ENCODE peak calls at places on chromosomes 2 and 18, in seven cellular contexts. J is adrenal gland; Y is H9; X is left ventricle myocardium inferior; I is tibial nerve; A is heart right ventricle; S is CD8-positive, alpha-beta memory T cell. G is an unnamed sample.

GRCh38 chr2:213187386-213187785 is 36.0 kb upstream of the IKZF2 start:
- DNase-seq in Y (no peak), A (no peak), X (no peak), J (no peak), S (no peak), I (no peak), G (no peak)

GRCh38 chr2:226795281-226796011 is 4.2 kb downstream of the IRS1 start:
- DNase-seq in I (no peak), S (no peak), A (peak; percentile 10), J (peak; percentile 80), X (no peak), Y (no peak), G (no peak)

GRCh38 chr18:44920441-44920840 is 239.8 kb downstream of the SETBP1 start:
- DNase-seq in A (no peak), S (no peak), I (no peak), X (no peak), Y (no peak), J (no peak), G (no peak)

GRCh38 chr2:157843935-157844334 is 32.2 kb downstream of the ACVR1 start:
- DNase-seq in Y (no peak), I (no peak), X (no peak), S (no peak), A (no peak), J (no peak), G (no peak)

GRCh38 chr18:51537487-51537886 is 340.0 kb upstream of the MEX3C start:
- DNase-seq in X (peak; percentile 21), I (no peak), A (peak; percentile 36), S (no peak), Y (peak; percentile 78), J (peak; percentile 24), G (no peak)

GRCh38 chr2:209547726-209548125 is 123.9 kb downstream of the MAP2 start:
- DNase-seq in X (no peak), Y (no peak), S (no peak), I (no peak), A (no peak), J (no peak), G (no peak)

GRCh38 chr2:157055660-157056199 is 201.8 kb upstream of the GALNT5 start:
- DNase-seq in Y (no peak), X (no peak), J (peak; percentile 7), S (no peak), I (peak; percentile 50), A (no peak), G (no peak)

GRCh38 chr2:152098033-152098797 is 629 bp downstream of the CACNB4 start:
- DNase-seq in X (peak; percentile 19), S (no peak), J (peak; percentile 46), I (no peak), Y (peak; percentile 59), A (peak; percentile 5), G (no peak)

GRCh38 chr2:174765576-174765975 is 1.3 kb upstream of the CHRNA1 start:
- DNase-seq in I (no peak), A (no peak), S (no peak), X (no peak), Y (no peak), J (no peak), G (no peak)

GRCh38 chr18:32670727-32671126 is 102.1 kb downstream of the KLHL14 start:
- DNase-seq in A (no peak), Y (no peak), S (no peak), J (no peak), X (no peak), I (no peak), G (no peak)

GRCh38 chr18:44510376-44510775 is 170.3 kb upstream of the SETBP1 start:
- DNase-seq in J (no peak), A (no peak), I (no peak), S (no peak), X (no peak), Y (no peak), G (no peak)

GRCh38 chr2:233422050-233422639 is 67.9 kb downstream of the DGKD start:
- DNase-seq in I (no peak), J (no peak), X (no peak), A (no peak), Y (no peak), S (peak; percentile 48), G (peak; percentile 68)

GRCh38 chr2:204024503-204024902 is 87.9 kb downstream of the ICOS start:
- DNase-seq in Y (no peak), X (no peak), A (no peak), I (peak; percentile 32), S (no peak), J (peak; percentile 23), G (no peak)

GRCh38 chr18:37484893-37485834 is 80.4 kb downstream of the CELF4 start:
- DNase-seq in S (no peak), X (no peak), A (no peak), I (no peak), J (peak; percentile 41), Y (peak; percentile 72), G (no peak)

GRCh38 chr2:9779572-9780264 is 63.6 kb upstream of the TAF1B start:
- DNase-seq in J (no peak), S (peak; percentile 44), Y (no peak), X (no peak), A (no peak), I (no peak), G (peak; percentile 24)

GRCh38 chr2:33034784-33035183 is 88.0 kb downstream of the LTBP1 start:
- DNase-seq in J (peak; percentile 20), Y (no peak), S (no peak), X (no peak), A (peak; percentile 27), I (peak; percentile 18), G (no peak)

GRCh38 chr2:173884403-173884802 is 80.8 kb downstream of the SP3 start:
- DNase-seq in J (peak; percentile 84), A (peak; percentile 47), I (peak; percentile 43), S (peak; percentile 14), Y (peak; percentile 53), X (peak; percentile 55), G (peak; percentile 20)

GRCh38 chr18:58716046-58716766 is 44.9 kb downstream of the MALT1 start:
- DNase-seq in S (no peak), Y (no peak), I (no peak), J (no peak), A (no peak), X (no peak), G (no peak)

GRCh38 chr2:201114846-201115245 is 1.1 kb upstream of the CFLAR start:
- DNase-seq in S (no peak), A (no peak), X (no peak), I (no peak), Y (no peak), J (no peak), G (no peak)
- H3K27ac ChIP-seq in S (no peak overlapping the region), A (peak overlapping the region; percentile 100), X (peak overlapping the region; percentile 100), I (peak overlapping the region; percentile 98), Y (no peak overlapping the region), J (no peak overlapping the region), G (no peak overlapping the region)

GRCh38 chr2:90209806-90210205 is 1518.3 kb downstream of the RPIA start:
- DNase-seq in X (no peak), Y (no peak), I (no peak), A (no peak), S (no peak), J (no peak), G (no peak)

GRCh38 chr2:90209009-90209408 is 1517.5 kb downstream of the RPIA start:
- DNase-seq in A (no peak), J (no peak), S (no peak), Y (no peak), I (no peak), X (no peak), G (no peak)

DNA sequence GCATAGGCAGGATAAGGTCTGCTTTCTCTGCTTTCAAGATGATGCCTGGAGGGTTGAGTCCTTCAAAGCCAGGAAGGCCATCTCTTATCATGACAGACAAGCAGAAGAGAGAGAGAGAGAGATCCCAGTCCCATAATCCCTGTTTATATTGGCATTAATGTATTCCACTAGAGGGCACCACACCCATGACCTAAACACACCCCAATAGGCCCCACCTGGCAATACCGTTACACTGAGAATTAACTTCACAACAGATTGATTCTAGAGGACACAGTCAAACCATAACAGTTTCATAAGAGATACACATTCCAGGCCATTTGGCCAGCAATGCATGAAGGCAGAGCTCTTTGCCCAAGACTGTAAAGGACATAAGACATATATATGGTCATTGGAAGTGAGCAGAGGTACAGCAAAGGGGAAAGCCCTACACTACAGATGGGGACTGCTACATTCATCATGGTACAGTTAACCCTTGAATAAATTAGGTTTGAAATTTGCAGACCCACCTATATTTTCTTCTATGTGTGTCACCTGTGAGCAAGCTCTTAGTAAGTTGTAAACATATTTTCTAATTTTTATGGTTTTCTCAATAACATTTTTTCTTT is 1516.1 kb downstream of the RPIA start:
- DNase-seq in I (no peak), J (peak; percentile 8), A (no peak), S (no peak), Y (no peak), X (no peak), G (no peak)
- H3K27ac ChIP-seq in I (no peak overlapping the region), J (no peak overlapping the region), A (no peak overlapping the region), S (no peak overlapping the region), Y (no peak overlapping the region), X (no peak overlapping the region), G (no peak overlapping the region)

GRCh38 chr2:160222546-160223281 is 22.6 kb upstream of the ITGB6 start:
- DNase-seq in A (no peak), S (no peak), I (no peak), Y (no peak), X (no peak), J (no peak), G (no peak)

GRCh38 chr2:160220545-160221009 is 20.5 kb upstream of the ITGB6 start:
- DNase-seq in I (no peak), A (no peak), Y (no peak), J (no peak), S (no peak), X (no peak), G (no peak)

GRCh38 chr2:160220001-160220400 is 19.9 kb upstream of the ITGB6 start:
- DNase-seq in J (no peak), A (no peak), S (no peak), X (no peak), Y (no peak), I (no peak), G (no peak)

GRCh38 chr2:160223560-160223959 is 23.5 kb upstream of the ITGB6 start:
- DNase-seq in S (no peak), I (no peak), J (no peak), Y (no peak), A (no peak), X (no peak), G (no peak)

GRCh38 chr2:160221391-160222276 is 21.6 kb upstream of the ITGB6 start:
- DNase-seq in J (no peak), X (peak; percentile 65), A (peak; percentile 42), S (no peak), I (no peak), Y (no peak), G (no peak)
- H3K27ac ChIP-seq in J (peak overlapping the region; percentile 58), X (peak overlapping the region; percentile 86), A (peak overlapping the region; percentile 76), S (no peak overlapping the region), I (peak overlapping the region; percentile 82), Y (no peak overlapping the region), G (no peak overlapping the region)

DNA sequence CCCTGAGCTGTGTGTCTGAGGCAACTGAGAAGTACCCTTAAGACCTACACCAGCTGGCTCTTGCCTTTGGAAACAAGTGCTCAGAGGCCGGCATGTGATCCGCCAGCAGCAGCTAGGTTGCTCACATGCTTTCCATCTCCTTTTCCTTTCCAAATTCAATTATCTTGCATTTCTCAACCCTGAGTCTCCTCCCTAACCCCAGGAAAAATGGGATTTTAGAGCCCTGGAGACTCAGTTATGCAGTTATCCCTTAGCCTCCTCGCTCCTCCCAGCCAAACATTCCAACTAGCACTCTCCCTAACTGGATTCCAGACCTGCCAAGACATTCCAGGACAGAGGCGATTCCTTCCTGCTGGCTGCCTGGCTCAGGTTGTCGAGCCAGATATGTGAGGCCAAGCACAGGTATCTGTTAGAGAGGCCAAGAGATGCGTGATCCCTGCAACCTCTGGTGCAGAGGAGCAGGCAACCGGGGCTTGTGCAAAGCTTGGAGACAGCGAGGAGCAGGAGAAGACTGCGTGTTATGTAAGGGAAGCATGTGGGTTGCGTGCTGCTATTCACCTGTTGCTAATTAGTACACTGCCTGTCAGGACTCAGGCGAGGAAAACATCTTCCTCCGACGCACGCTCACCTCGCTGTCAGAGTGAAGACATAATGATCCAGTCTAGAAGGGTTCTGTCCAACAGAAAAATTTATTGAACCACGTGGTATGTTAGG is 102.7 kb downstream of the HNRNPLL start:
- DNase-seq in Y (peak; percentile 71), X (no peak), S (no peak), J (no peak), A (no peak), I (peak; percentile 49), G (no peak)
- H3K27ac ChIP-seq in Y (no peak overlapping the region), X (peak overlapping the region; percentile 11), S (no peak overlapping the region), J (peak overlapping the region; percentile 24), A (no peak overlapping the region), I (peak overlapping the region; percentile 46), G (no peak overlapping the region)